ENCODE peak calls at places on chromosome 14, in four cellular contexts. Y is H9, H is mesendoderm, G is IMR-90. X is an unnamed sample.

GRCh38 chr14:105793836-105794235 is 267.5 kb downstream of the TMEM121 start:
- DNase-seq in Y (no peak), H (no peak), G (no peak), X (no peak)

GRCh38 chr14:34826661-34827060 is 48.5 kb downstream of the BAZ1A start:
- DNase-seq in Y (no peak), H (no peak), G (peak; percentile 56), X (no peak)

GRCh38 chr14:26394114-26394855 is 203.5 kb downstream of the NOVA1 start:
- DNase-seq in Y (peak; percentile 34), H (peak; percentile 87), G (peak; percentile 12), X (no peak)

GRCh38 chr14:103551338-103551762 is 11.1 kb downstream of the BAG5 start:
- DNase-seq in Y (no peak), H (no peak), G (no peak), X (no peak)

GRCh38 chr14:79542121-79542520 is 669.2 kb downstream of the DIO2 start:
- DNase-seq in Y (no peak), H (no peak), G (no peak), X (no peak)

GRCh38 chr14:104981699-104982541 is 3.7 kb upstream of the CLBA1 start:
- DNase-seq in Y (no peak), H (no peak), G (no peak), X (no peak)

GRCh38 chr14:104552738-104553125 is 26.8 kb upstream of the C14orf180 start:
- DNase-seq in Y (no peak), H (no peak), G (no peak), X (no peak)

GRCh38 chr14:57071639-57072038 is 197.1 kb downstream of the EXOC5 start:
- DNase-seq in Y (no peak), H (no peak), G (no peak), X (no peak)

GRCh38 chr14:22623047-22623446 is 21.1 kb downstream of the OR6J1 start:
- DNase-seq in Y (no peak), H (no peak), G (no peak), X (no peak)

GRCh38 chr14:95979339-95980042 is 59.7 kb upstream of the C14orf132 start:
- DNase-seq in Y (peak; percentile 73), H (peak; percentile 87), G (no peak), X (peak; percentile 57)

GRCh38 chr14:100662850-100663527 is 63.7 kb upstream of the DLK1 start:
- DNase-seq in Y (peak; percentile 72), H (peak; percentile 74), G (peak; percentile 61), X (no peak)
- H3K56ac ChIP-seq in Y (no peak overlapping the region), H (no peak overlapping the region), G (no peak overlapping the region), X (no peak overlapping the region)

GRCh38 chr14:55383541-55384140 is 28.0 kb downstream of the ATG14 start:
- DNase-seq in Y (no peak), H (no peak), G (no peak), X (no peak)

GRCh38 chr14:55386037-55386798 is 25.4 kb downstream of the ATG14 start:
- DNase-seq in Y (no peak), H (peak; percentile 56), G (no peak), X (no peak)

GRCh38 chr14:55384536-55384935 is 27.1 kb downstream of the ATG14 start:
- DNase-seq in Y (no peak), H (no peak), G (no peak), X (no peak)

GRCh38 chr14:55388160-55388559 is 23.5 kb downstream of the ATG14 start:
- DNase-seq in Y (no peak), H (no peak), G (peak; percentile 95), X (no peak)

GRCh38 chr14:55389330-55389729 is 22.3 kb downstream of the ATG14 start:
- DNase-seq in Y (no peak), H (no peak), G (peak; percentile 94), X (no peak)
- H3K18ac ChIP-seq in Y (no peak overlapping the region), H (no peak overlapping the region), G (peak overlapping the region; percentile 86), X (no peak overlapping the region)

GRCh38 chr14:102008891-102009290 is 44.5 kb downstream of the DYNC1H1 start:
- DNase-seq in Y (no peak), H (no peak), G (no peak), X (no peak)

GRCh38 chr14:102000902-102001301 is 36.5 kb downstream of the DYNC1H1 start:
- DNase-seq in Y (no peak), H (no peak), G (no peak), X (no peak)

GRCh38 chr14:102007916-102008418 is 43.6 kb downstream of the DYNC1H1 start:
- DNase-seq in Y (peak; percentile 36), H (peak; percentile 25), G (no peak), X (no peak)

GRCh38 chr14:102005336-102005735 is 41.0 kb downstream of the DYNC1H1 start:
- DNase-seq in Y (no peak), H (no peak), G (no peak), X (no peak)
- H3K56ac ChIP-seq in Y (no peak overlapping the region), H (no peak overlapping the region), G (no peak overlapping the region), X (no peak overlapping the region)

DNA sequence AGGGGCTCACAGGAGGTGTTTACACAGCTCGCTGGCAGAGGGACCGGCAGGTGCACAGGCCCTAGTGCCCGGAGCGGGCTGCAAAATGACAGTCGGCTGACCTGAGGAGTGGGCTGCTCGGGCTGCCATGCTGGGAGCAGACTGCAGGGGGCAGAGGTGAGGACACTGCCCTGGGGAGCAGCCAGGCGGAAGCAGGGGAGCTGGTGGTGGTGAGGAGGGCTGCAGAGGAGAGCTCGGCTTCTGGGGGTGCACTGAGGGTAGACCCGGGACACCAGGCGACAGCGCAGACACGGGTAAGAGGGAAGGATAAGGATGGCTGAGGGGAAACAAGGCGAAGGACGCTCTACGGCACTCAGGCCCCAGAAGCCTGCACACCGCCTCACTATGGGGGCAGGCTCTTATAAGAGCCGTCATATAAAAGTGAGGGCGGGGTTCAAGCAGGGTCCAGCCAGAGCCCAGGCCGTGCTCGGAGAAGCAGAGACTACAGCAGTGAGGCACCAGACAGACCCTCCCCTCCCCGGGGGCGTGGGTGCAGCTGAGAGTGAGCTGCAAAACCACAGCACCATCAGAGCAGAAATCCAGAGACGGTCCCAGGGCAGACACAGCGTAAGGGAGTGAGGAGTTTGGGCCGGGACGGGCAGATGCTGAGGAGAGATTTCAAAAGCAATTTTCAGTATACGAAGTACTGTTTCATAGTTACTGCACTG is 62.5 kb downstream of the CCDC88C start:
- DNase-seq in Y (peak; percentile 80), H (no peak), G (no peak), X (peak; percentile 95)
- H3K18ac ChIP-seq in Y (no peak overlapping the region), H (no peak overlapping the region), G (no peak overlapping the region), X (peak overlapping the region; percentile 41)

DNA sequence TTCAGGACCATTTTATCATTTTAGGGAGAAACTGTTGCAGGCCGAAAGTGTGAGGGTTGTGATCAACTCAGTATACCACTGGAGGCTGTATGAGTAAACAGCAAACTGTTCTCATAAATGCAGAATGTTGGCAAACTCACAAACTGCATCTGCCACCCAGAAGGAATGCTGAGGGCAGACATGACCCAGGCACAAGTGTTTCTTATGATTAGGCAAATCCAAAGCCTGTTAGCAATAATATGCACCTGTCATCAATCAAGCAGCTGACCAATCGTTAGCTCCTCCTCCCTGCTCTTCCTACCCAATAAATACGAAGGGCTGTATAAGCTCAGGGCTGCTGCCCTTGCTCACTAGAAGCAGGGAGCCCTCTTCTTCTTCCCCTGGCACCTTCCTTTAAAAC is 15.0 kb upstream of the CCDC175 start:
- DNase-seq in Y (no peak), H (no peak), G (no peak), X (no peak)
- H3K56ac ChIP-seq in Y (no peak overlapping the region), H (no peak overlapping the region), G (no peak overlapping the region), X (no peak overlapping the region)

GRCh38 chr14:66114071-66114470 is 372.1 kb upstream of the CCDC196 start:
- DNase-seq in Y (no peak), H (no peak), G (no peak), X (no peak)

GRCh38 chr14:66111891-66112290 is 374.3 kb upstream of the CCDC196 start:
- DNase-seq in Y (no peak), H (no peak), G (no peak), X (no peak)

GRCh38 chr14:66104486-66104885 is 381.7 kb upstream of the CCDC196 start:
- DNase-seq in Y (peak; percentile 59), H (peak; percentile 49), G (no peak), X (no peak)

GRCh38 chr14:66105819-66106218 is 380.4 kb upstream of the CCDC196 start:
- DNase-seq in Y (no peak), H (no peak), G (no peak), X (no peak)

DNA sequence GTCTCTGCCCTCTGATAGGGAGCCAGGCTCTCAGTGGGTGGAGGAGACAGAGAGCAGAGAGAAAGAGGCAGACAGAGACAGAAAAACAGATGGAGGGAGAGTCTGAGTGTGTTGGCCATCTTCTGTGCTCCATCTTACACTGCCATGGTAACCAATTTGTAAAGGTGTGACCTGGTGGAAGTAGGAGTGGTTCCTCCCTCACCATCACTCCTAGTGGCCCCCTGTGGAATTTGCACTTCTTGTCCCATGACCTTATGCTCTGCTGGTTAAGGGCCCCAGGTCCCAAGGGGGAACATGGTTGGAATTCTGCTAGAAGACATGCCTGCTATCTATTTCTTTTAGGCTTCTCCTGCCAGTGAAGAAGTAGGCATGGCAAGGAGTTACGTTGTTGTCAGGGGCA is 376.7 kb upstream of the CCDC196 start:
- DNase-seq in Y (no peak), H (peak; percentile 45), G (no peak), X (no peak)
- H3K18ac ChIP-seq in Y (no peak overlapping the region), H (no peak overlapping the region), G (no peak overlapping the region), X (no peak overlapping the region)

X was measured in H1.